ENCODE peak calls at places on chromosomes 16 and 17, in four cellular contexts. Y is NCI-H1105, W is RWPE1, Q is SHP77. V is an unnamed sample.

GRCh38 chr17:55825213-55825612 is 74.4 kb downstream of the PCTP start:
- DNase-seq in Y (no peak), W (peak), Q (no peak), V (no peak)

GRCh38 chr17:64291268-64291851 is 28.3 kb upstream of the TEX2 start:
- DNase-seq in Y (no peak), W (no peak), Q (no peak), V (no peak)

GRCh38 chr17:20259668-20260067 is 207.7 kb downstream of the LGALS9B start:
- DNase-seq in Y (no peak), W (no peak), Q (no peak), V (no peak)

GRCh38 chr16:71629617-71630016 is 3.6 kb downstream of the MARVELD3 start:
- DNase-seq in Y (no peak), W (no peak), Q (peak), V (no peak)

GRCh38 chr17:28371245-28372202 is at the start of gene SARM1:
- DNase-seq in Y (peak), W (peak), Q (peak), V (peak)

GRCh38 chr17:33982872-33983271 is 272.2 kb upstream of the CCL2 start:
- DNase-seq in Y (no peak), W (no peak), Q (no peak), V (no peak)

GRCh38 chr17:15262291-15263205 is 2.6 kb downstream of the PMP22 start:
- DNase-seq in Y (peak), W (peak), Q (no peak), V (peak)

GRCh38 chr16:53864819-53865491 is 161.0 kb downstream of the FTO start:
- DNase-seq in Y (peak), W (peak), Q (no peak), V (no peak)

GRCh38 chr17:73748521-73748920 is 104.3 kb upstream of the SDK2 start:
- DNase-seq in Y (peak), W (no peak), Q (peak), V (no peak)

GRCh38 chr16:87068316-87068715 is 248.9 kb downstream of the C16orf95 start:
- DNase-seq in Y (no peak), W (no peak), Q (no peak), V (no peak)

GRCh38 chr17:50275279-50275678 is 1.0 kb downstream of the TMEM92 start:
- DNase-seq in Y (no peak), W (no peak), Q (no peak), V (no peak)

GRCh38 chr17:57408064-57408811 is 151.9 kb downstream of the MSI2 start:
- DNase-seq in Y (no peak), W (no peak), Q (peak), V (no peak)

GRCh38 chr16:81602377-81602776 is 157.8 kb downstream of the CMIP start:
- DNase-seq in Y (no peak), W (no peak), Q (no peak), V (no peak)

GRCh38 chr16:28291651-28292626 is at the start of gene SBK1:
- DNase-seq in Y (peak), W (peak), Q (peak), V (peak)

GRCh38 chr17:11797803-11798202 is 199.5 kb downstream of the ZNF18 start:
- DNase-seq in Y (no peak), W (no peak), Q (no peak), V (no peak)

GRCh38 chr17:71203953-71204352 is 916.9 kb upstream of the SOX9 start:
- DNase-seq in Y (no peak), W (no peak), Q (no peak), V (no peak)

GRCh38 chr17:962650-963049 is 16.9 kb downstream of the NXN start:
- DNase-seq in Y (no peak), W (no peak), Q (no peak), V (no peak)

GRCh38 chr17:2024572-2025219 is 438 bp downstream of the RTN4RL1 start:
- DNase-seq in Y (no peak), W (no peak), Q (no peak), V (no peak)

GRCh38 chr17:41415411-41415810 is 9.0 kb downstream of the KRT37 start:
- DNase-seq in Y (no peak), W (no peak), Q (no peak), V (no peak)

GRCh38 chr17:56305017-56305416 is 151.7 kb downstream of the ANKFN1 start:
- DNase-seq in Y (no peak), W (no peak), Q (no peak), V (no peak)

GRCh38 chr17:74015316-74015715 is 188.2 kb upstream of the RPL38 start:
- DNase-seq in Y (no peak), W (no peak), Q (no peak), V (no peak)